ENCODE peak calls at places on chromosomes 3 and 15, in four cellular contexts. R, X, H and O are unnamed samples.

GRCh38 chr3:10198761-10199688 is 34.3 kb downstream of the IRAK2 start:
- DNase-seq in R (no peak), X (peak; percentile 82), H (peak; percentile 80), O (peak; percentile 78)

GRCh38 chr3:168269019-168269418 is 173.3 kb upstream of the GOLIM4 start:
- DNase-seq in R (no peak), X (no peak), H (no peak), O (no peak)

GRCh38 chr3:156617145-156617544 is 57.2 kb upstream of the TIPARP start:
- DNase-seq in X (no peak), R (no peak), H (no peak), O (no peak)

GRCh38 chr15:62625421-62626033 is 417.0 kb upstream of the TPM1 start:
- DNase-seq in X (no peak), R (no peak), H (peak; percentile 24), O (no peak)

GRCh38 chr3:4421121-4421520 is 45.9 kb downstream of the SUMF1 start:
- DNase-seq in R (no peak), H (peak; percentile 55), X (no peak), O (peak; percentile 47)

GRCh38 chr3:42533161-42533897 is 30.9 kb downstream of the VIPR1 start:
- DNase-seq in X (no peak), R (no peak), H (no peak), O (no peak)

GRCh38 chr15:74242296-74242929 is 6.3 kb downstream of the CCDC33 start:
- DNase-seq in X (no peak), H (peak; percentile 30), R (no peak), O (no peak)

GRCh38 chr3:187025656-187026320 is 95.5 kb downstream of the ST6GAL1 start:
- DNase-seq in X (peak; percentile 89), H (no peak), R (no peak), O (no peak)

GRCh38 chr3:149340310-149340933 is 7.0 kb upstream of the TM4SF18 start:
- DNase-seq in R (no peak), X (no peak), H (peak; percentile 58), O (no peak)

GRCh38 chr3:66480666-66481065 is 20.2 kb downstream of the LRIG1 start:
- DNase-seq in H (peak; percentile 49), R (no peak), X (peak; percentile 52), O (peak; percentile 47)

GRCh38 chr3:64889991-64890390 is 202.2 kb upstream of the ADAMTS9 start:
- DNase-seq in R (no peak), X (no peak), H (peak; percentile 68), O (no peak)

GRCh38 chr15:95371664-95372063 is 958.8 kb upstream of the NR2F2 start:
- DNase-seq in H (no peak), X (no peak), R (no peak), O (no peak)

GRCh38 chr3:134077649-134078081 is 47.9 kb upstream of the SLCO2A1 start:
- DNase-seq in H (no peak), R (no peak), X (no peak), O (no peak)

GRCh38 chr3:158709666-158710083 is 22.6 kb downstream of the RARRES1 start:
- DNase-seq in R (no peak), H (peak; percentile 92), X (no peak), O (no peak)

GRCh38 chr15:66943456-66944095 is 121.8 kb upstream of the SMAD3 start:
- DNase-seq in H (no peak), X (peak; percentile 93), R (no peak), O (no peak)

GRCh38 chr15:34436956-34437442 is 609 bp downstream of the GOLGA8A start:
- DNase-seq in R (no peak), X (no peak), H (peak; percentile 46), O (peak; percentile 79)

GRCh38 chr3:116432795-116433194 is 12.5 kb downstream of the LSAMP start:
- DNase-seq in X (no peak), R (no peak), H (no peak), O (no peak)

GRCh38 chr3:138289701-138290100 is 40.0 kb downstream of the NME9 start:
- DNase-seq in R (no peak), H (no peak), X (no peak), O (no peak)

GRCh38 chr15:94196536-94196935 is 34.8 kb upstream of the MCTP2 start:
- DNase-seq in R (no peak), X (no peak), H (no peak), O (no peak)

GRCh38 chr3:72338942-72339749 is 509.1 kb downstream of the SHQ1 start:
- DNase-seq in R (peak; percentile 51), H (peak; percentile 94), X (no peak), O (peak; percentile 57)

GRCh38 chr3:48157950-48158376 is 30.3 kb downstream of the CDC25A start:
- DNase-seq in R (peak; percentile 52), X (peak; percentile 46), H (peak; percentile 84), O (no peak)

GRCh38 chr15:55742927-55743614 is at the start of gene PRTG:
- DNase-seq in R (peak; percentile 25), X (no peak), H (peak; percentile 76), O (peak; percentile 51)

GRCh38 chr15:66833372-66833771 is 131.3 kb downstream of the SMAD6 start:
- DNase-seq in H (no peak), X (peak; percentile 92), R (no peak), O (no peak)

GRCh38 chr15:48866141-48866563 is 11.8 kb upstream of the EID1 start:
- DNase-seq in R (no peak), X (no peak), H (peak; percentile 55), O (no peak)

GRCh38 chr15:60507596-60508424 is 28.9 kb upstream of the ICE2 start:
- DNase-seq in H (peak; percentile 83), R (no peak), X (peak; percentile 64), O (peak; percentile 72)

GRCh38 chr3:72312339-72312738 is 527.4 kb upstream of the PROK2 start:
- DNase-seq in R (no peak), H (no peak), X (no peak), O (peak; percentile 59)

GRCh38 chr3:69012836-69013255 is 638 bp downstream of the EOGT start:
- DNase-seq in R (no peak), X (peak; percentile 20), H (peak; percentile 68), O (peak; percentile 79)

GRCh38 chr3:88773766-88774165 is 333.7 kb upstream of the EPHA3 start:
- DNase-seq in X (no peak), R (no peak), H (no peak), O (no peak)

GRCh38 chr3:30343067-30343831 is 263.2 kb upstream of the TGFBR2 start:
- DNase-seq in X (no peak), H (peak; percentile 39), R (no peak), O (no peak)

GRCh38 chr3:126746395-126747177 is 42.5 kb downstream of the CHCHD6 start:
- DNase-seq in H (peak; percentile 72), R (no peak), X (no peak), O (no peak)

GRCh38 chr3:11917051-11917450 is 70.4 kb upstream of the TAMM41 start:
- DNase-seq in X (no peak), H (no peak), R (no peak), O (no peak)

GRCh38 chr15:95295905-95296618 is 1034.4 kb upstream of the NR2F2 start:
- DNase-seq in R (no peak), H (no peak), X (no peak), O (no peak)

GRCh38 chr15:98842973-98843285 is 164.7 kb downstream of the PGPEP1L start:
- DNase-seq in H (no peak), X (no peak), R (no peak), O (no peak)

GRCh38 chr3:33915796-33916589 is 117.6 kb downstream of the PDCD6IP start:
- DNase-seq in X (peak; percentile 44), R (no peak), H (peak; percentile 41), O (peak; percentile 48)

DNA sequence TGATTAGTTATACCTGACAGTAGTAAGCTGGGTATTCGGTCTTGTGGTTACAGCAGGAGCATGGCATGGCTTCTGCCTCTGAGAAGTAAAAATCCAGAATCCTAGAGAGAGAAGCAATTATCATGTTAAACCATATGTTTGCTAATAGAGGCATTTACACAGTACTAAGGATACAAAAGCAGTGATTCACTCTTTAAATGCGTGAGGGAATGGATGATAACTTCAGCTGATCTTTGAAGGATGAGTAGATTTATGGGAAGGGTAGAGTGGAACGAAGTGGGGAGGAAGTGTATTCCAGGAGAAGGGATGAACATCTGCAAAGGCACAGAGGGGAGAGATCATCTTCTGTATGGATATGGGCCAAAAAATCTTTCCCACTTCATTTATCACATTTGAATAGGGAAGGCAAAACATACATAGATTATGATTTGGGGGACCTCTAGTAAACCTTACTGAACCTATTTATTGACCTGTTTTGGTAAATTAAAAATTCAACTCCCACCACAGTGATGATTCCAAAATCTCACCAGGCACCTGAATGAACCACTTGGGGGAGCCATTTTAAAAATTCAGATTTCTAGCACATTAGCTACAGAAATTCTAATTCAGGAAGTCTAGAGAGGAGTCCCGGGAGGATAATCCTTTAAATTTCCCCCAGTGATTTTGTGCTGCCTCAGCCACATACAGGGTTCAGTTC is 35.1 kb downstream of the IGSF10 start:
- DNase-seq in H (no peak), X (no peak), R (no peak), O (peak; percentile 25)
- TF ChIP-seq CTCF in H (peak; percentile 33), X (peak; percentile 91), R (no peak), O (no peak)

GRCh38 chr3:107981471-107982111 is 109.2 kb downstream of the CD47 start:
- DNase-seq in X (no peak), H (no peak), R (no peak), O (no peak)

GRCh38 chr3:107985496-107985895 is 105.3 kb downstream of the CD47 start:
- DNase-seq in H (no peak), X (no peak), R (no peak), O (no peak)

GRCh38 chr3:107982165-107982564 is 108.7 kb downstream of the CD47 start:
- DNase-seq in R (no peak), X (no peak), H (no peak), O (no peak)

GRCh38 chr3:107986505-107986904 is 104.3 kb downstream of the CD47 start:
- DNase-seq in R (no peak), H (peak; percentile 73), X (no peak), O (no peak)

GRCh38 chr3:107983247-107983646 is 107.6 kb downstream of the CD47 start:
- DNase-seq in H (no peak), X (no peak), R (no peak), O (no peak)
- TF ChIP-seq CTCF in H (no peak), X (no peak), R (no peak), O (no peak)

DNA sequence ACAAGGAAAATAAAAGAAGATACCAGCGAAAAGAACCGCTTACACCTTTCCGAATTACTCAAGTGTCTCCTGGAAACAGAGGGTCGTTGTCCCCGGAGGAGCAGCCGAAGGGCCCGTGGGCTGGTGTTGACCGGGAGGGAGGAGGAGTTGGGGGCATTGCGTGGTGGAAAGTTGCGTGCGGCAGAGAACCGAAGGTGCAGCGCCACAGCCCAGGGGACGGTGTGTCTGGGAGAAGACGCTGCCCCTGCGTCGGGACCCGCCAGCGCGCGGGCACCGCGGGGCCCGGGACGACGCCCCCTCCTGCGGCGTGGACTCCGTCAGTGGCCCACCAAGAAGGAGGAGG is 325 bp downstream of the ALCAM start:
- DNase-seq in X (peak; percentile 33), H (no peak), R (no peak), O (peak; percentile 46)
- TF ChIP-seq CTCF in X (no peak), H (no peak), R (no peak), O (no peak)

DNA sequence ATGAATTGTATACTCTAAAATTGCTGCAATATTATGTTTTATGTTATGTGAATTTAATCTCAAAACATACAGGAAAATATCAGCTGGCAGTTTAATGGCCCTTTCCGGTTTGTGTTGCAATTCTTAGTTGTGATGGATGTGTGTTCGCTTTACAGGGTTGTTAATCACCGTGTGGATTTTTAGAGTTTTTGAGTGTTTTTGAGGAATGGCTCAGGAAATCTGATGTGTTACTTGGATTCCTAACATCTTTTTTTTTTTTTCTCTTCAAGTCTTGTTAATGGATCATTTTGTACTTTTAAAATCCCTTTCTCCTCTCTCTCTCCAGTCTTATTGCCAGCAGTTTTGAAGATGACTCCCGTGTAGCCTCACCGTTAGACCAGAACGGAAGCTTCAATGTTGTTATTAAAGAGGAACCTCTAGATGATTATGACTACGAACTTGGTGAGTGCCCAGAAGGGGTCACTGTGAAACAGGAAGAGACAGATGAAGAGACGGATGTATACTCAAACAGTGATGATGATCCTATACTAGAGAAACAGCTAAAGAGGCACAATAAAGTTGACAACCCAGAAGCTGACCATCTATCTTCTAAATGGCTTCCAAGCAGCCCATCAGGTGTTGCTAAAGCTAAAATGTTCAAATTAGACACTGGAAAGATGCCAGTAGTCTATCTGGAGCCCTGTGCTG is 35.7 kb downstream of the MGA start:
- DNase-seq in H (peak; percentile 61), R (no peak), X (peak; percentile 81), O (peak; percentile 82)
- TF ChIP-seq CTCF in H (peak; percentile 42), R (no peak), X (peak; percentile 84), O (peak; percentile 46)